ENCODE peak calls at places on chromosomes 12 and 14, in five cellular contexts. O, T, C, U and D are unnamed samples.

GRCh38 chr12:93664573-93665138 is 12.5 kb upstream of the CRADD start:
- DNase-seq in C (no peak), T (no peak), O (no peak), U (no peak), D (no peak)

GRCh38 chr14:96177766-96178377 is 26.8 kb upstream of the BDKRB2 start:
- DNase-seq in T (no peak), U (no peak), C (no peak), O (no peak), D (no peak)

GRCh38 chr14:102913341-102914211 is 8.9 kb upstream of the AMN start:
- DNase-seq in U (no peak), O (no peak), C (no peak), T (no peak), D (no peak)

GRCh38 chr14:55383039-55383438 is 28.6 kb downstream of the ATG14 start:
- DNase-seq in C (no peak), U (no peak), O (no peak), T (no peak), D (no peak)

GRCh38 chr12:97142737-97143450 is 235.8 kb downstream of the NEDD1 start:
- DNase-seq in U (no peak), O (no peak), C (peak), T (no peak), D (no peak)

GRCh38 chr14:22448035-22448904 is 140.8 kb downstream of the DAD1 start:
- DNase-seq in U (no peak), C (no peak), O (no peak), T (no peak), D (no peak)

GRCh38 chr14:101480747-101481530 is 80.4 kb upstream of the DIO3 start:
- DNase-seq in C (no peak), T (no peak), O (no peak), U (no peak), D (no peak)

GRCh38 chr12:56448860-56449621 is at the start of gene TIMELESS:
- DNase-seq in U (peak), C (peak), O (peak), T (peak), D (peak)

GRCh38 chr14:53946404-53947400 is 9.9 kb downstream of the BMP4 start:
- DNase-seq in C (peak), U (no peak), O (no peak), T (no peak), D (no peak)

GRCh38 chr14:69008411-69008810 is 29.3 kb upstream of the ACTN1 start:
- DNase-seq in T (no peak), U (no peak), C (no peak), O (no peak), D (no peak)

GRCh38 chr12:12216349-12217017 is 50.4 kb downstream of the LRP6 start:
- DNase-seq in T (no peak), U (no peak), O (no peak), C (no peak), D (no peak)